ENCODE peak calls at places on chromosomes 1 and 21, in five cellular contexts. O is globus pallidus, R is hypothalamus, B is C1 segment of cervical spinal cord, X is ELR. H is an unnamed sample.

GRCh38 chr1:186806477-186806876 is 22.3 kb upstream of the PLA2G4A start:
- DNase-seq in O (no peak), B (no peak), R (no peak), X (peak), H (no peak)

GRCh38 chr1:8226747-8227146 is 91.2 kb upstream of the SLC45A1 start:
- DNase-seq in R (no peak), O (no peak), B (no peak), X (no peak), H (no peak)

GRCh38 chr1:215526147-215526845 is 40.8 kb upstream of the KCTD3 start:
- DNase-seq in B (no peak), X (peak), R (no peak), O (peak), H (peak)

GRCh38 chr1:193504920-193505319 is 318.5 kb upstream of the B3GALT2 start:
- DNase-seq in R (no peak), X (no peak), O (no peak), B (no peak), H (no peak)

GRCh38 chr21:31281561-31281960 is 62.5 kb downstream of the TIAM1 start:
- DNase-seq in O (no peak), R (no peak), X (no peak), B (no peak), H (no peak)

GRCh38 chr21:36156815-36157670 is at the start of gene DOP1B:
- DNase-seq in R (no peak), O (peak), B (no peak), X (no peak), H (peak)

GRCh38 chr1:85569122-85569521 is 11.4 kb upstream of the CCN1 start:
- DNase-seq in X (peak), B (no peak), R (no peak), O (no peak), H (peak)

GRCh38 chr21:44260791-44261190 is 906 bp downstream of the DNMT3L start:
- DNase-seq in R (no peak), B (no peak), X (no peak), O (no peak), H (no peak)

GRCh38 chr1:43348809-43349593 is 9.8 kb upstream of the CDC20 start:
- DNase-seq in X (peak), B (peak), R (peak), O (peak), H (peak)

GRCh38 chr1:30955448-30956015 is 47.0 kb upstream of the SDC3 start:
- DNase-seq in O (no peak), B (no peak), X (peak), R (no peak), H (no peak)

H was measured in cerebellar cortex.